ENCODE peak calls at places on chromosomes 7 and 10, in seven cellular contexts. N, T, O, D, C, A and Z are unnamed samples.

GRCh38 chr10:25843551-25844170 is 90.4 kb upstream of the MYO3A start:
- DNase-seq in N (no peak), T (no peak), O (no peak), D (no peak), C (no peak), A (no peak), Z (no peak)

GRCh38 chr10:133279961-133280283 is 3.3 kb upstream of the ADAM8 start:
- DNase-seq in N (no peak), T (no peak), O (no peak), D (no peak), C (no peak), A (no peak), Z (no peak)

GRCh38 chr7:105776986-105777910 is 99.2 kb downstream of the ATXN7L1 start:
- DNase-seq in N (no peak), T (no peak), O (no peak), D (no peak), C (no peak), A (no peak), Z (no peak)

GRCh38 chr7:506921-507622 is 12.6 kb downstream of the PDGFA start:
- DNase-seq in N (no peak), T (peak), O (peak), D (no peak), C (no peak), A (no peak), Z (no peak)

GRCh38 chr10:85995791-85996190 is 370.8 kb downstream of the GRID1 start:
- DNase-seq in N (peak), T (no peak), O (no peak), D (peak), C (peak), A (no peak), Z (peak)

GRCh38 chr10:19628767-19629443 is 187.3 kb upstream of the PLXDC2 start:
- DNase-seq in N (no peak), T (no peak), O (no peak), D (peak), C (peak), A (no peak), Z (no peak)

GRCh38 chr7:127189885-127190284 is 62.9 kb downstream of the GRM8 start:
- DNase-seq in N (no peak), T (no peak), O (no peak), D (no peak), C (peak), A (no peak), Z (no peak)

GRCh38 chr10:97454330-97455036 is 8.5 kb downstream of the ZDHHC16 start:
- DNase-seq in N (no peak), T (no peak), O (no peak), D (no peak), C (peak), A (no peak), Z (no peak)

GRCh38 chr7:2689951-2690705 is 2.1 kb downstream of the AMZ1 start:
- DNase-seq in N (no peak), T (no peak), O (no peak), D (no peak), C (no peak), A (no peak), Z (no peak)

GRCh38 chr7:75966209-75966961 is 28.0 kb downstream of the TMEM120A start:
- DNase-seq in N (no peak), T (peak), O (no peak), D (no peak), C (no peak), A (no peak), Z (no peak)

GRCh38 chr7:70595741-70596574 is 536.0 kb upstream of the GALNT17 start:
- DNase-seq in N (no peak), T (no peak), O (no peak), D (peak), C (no peak), A (no peak), Z (peak)